ENCODE peak calls at places on chromosomes 13 and 19, in ten cellular contexts. One of them, this sample, is unnamed.

GRCh38 chr13:113766035-113766800 is 7.2 kb downstream of the TMEM255B start:
- DNase-seq in A549: no peak
- DNase-seq in body of pancreas: no peak
- DNase-seq in lower leg skin: no peak
- DNase-seq in testis: no peak
- DNase-seq in breast epithelium: no peak
- DNase-seq in Peyer's patch: no peak
- DNase-seq in GM12891: no peak
- DNase-seq in heart left ventricle: peak
- DNase-seq in IMR-90: no peak
- DNase-seq in this sample: no peak

GRCh38 chr13:44331446-44331845 is 42.2 kb upstream of the SERP2 start:
- DNase-seq in testis: no peak
- DNase-seq in GM12891: no peak
- DNase-seq in body of pancreas: no peak
- DNase-seq in IMR-90: no peak
- DNase-seq in Peyer's patch: no peak
- DNase-seq in A549: no peak
- DNase-seq in breast epithelium: no peak
- DNase-seq in heart left ventricle: no peak
- DNase-seq in lower leg skin: no peak
- DNase-seq in this sample: no peak

GRCh38 chr19:12788682-12789097 is 2.6 kb upstream of the JUNB start:
- DNase-seq in breast epithelium: no peak
- DNase-seq in heart left ventricle: peak
- DNase-seq in Peyer's patch: peak
- DNase-seq in GM12891: no peak
- DNase-seq in testis: peak
- DNase-seq in lower leg skin: peak
- DNase-seq in A549: no peak
- DNase-seq in body of pancreas: peak
- DNase-seq in IMR-90: peak
- DNase-seq in this sample: no peak

GRCh38 chr19:49687566-49688316 is 1.7 kb upstream of the ADM5 start:
- DNase-seq in heart left ventricle: no peak
- DNase-seq in IMR-90: no peak
- DNase-seq in body of pancreas: no peak
- DNase-seq in lower leg skin: no peak
- DNase-seq in Peyer's patch: no peak
- DNase-seq in breast epithelium: no peak
- DNase-seq in GM12891: no peak
- DNase-seq in testis: no peak
- DNase-seq in A549: no peak
- DNase-seq in this sample: no peak

GRCh38 chr13:36339600-36340155 is 6.5 kb downstream of the SPART start:
- DNase-seq in Peyer's patch: no peak
- DNase-seq in A549: no peak
- DNase-seq in testis: no peak
- DNase-seq in GM12891: no peak
- DNase-seq in breast epithelium: no peak
- DNase-seq in heart left ventricle: no peak
- DNase-seq in lower leg skin: no peak
- DNase-seq in body of pancreas: no peak
- DNase-seq in IMR-90: no peak
- DNase-seq in this sample: no peak

GRCh38 chr19:22545751-22546150 is 88.4 kb upstream of the ZNF492 start:
- DNase-seq in heart left ventricle: no peak
- DNase-seq in body of pancreas: peak
- DNase-seq in breast epithelium: peak
- DNase-seq in testis: peak
- DNase-seq in Peyer's patch: no peak
- DNase-seq in IMR-90: no peak
- DNase-seq in A549: peak
- DNase-seq in GM12891: peak
- DNase-seq in lower leg skin: no peak
- DNase-seq in this sample: peak

GRCh38 chr19:38617283-38617763 is 430 bp downstream of the MAP4K1 start:
- DNase-seq in Peyer's patch: peak
- DNase-seq in GM12891: no peak
- DNase-seq in IMR-90: no peak
- DNase-seq in body of pancreas: no peak
- DNase-seq in heart left ventricle: no peak
- DNase-seq in A549: no peak
- DNase-seq in testis: no peak
- DNase-seq in breast epithelium: no peak
- DNase-seq in lower leg skin: no peak
- DNase-seq in this sample: no peak

GRCh38 chr13:112132619-112133018 is 65.7 kb downstream of the SOX1 start:
- DNase-seq in A549: no peak
- DNase-seq in heart left ventricle: no peak
- DNase-seq in breast epithelium: peak
- DNase-seq in Peyer's patch: no peak
- DNase-seq in body of pancreas: no peak
- DNase-seq in lower leg skin: no peak
- DNase-seq in testis: no peak
- DNase-seq in GM12891: no peak
- DNase-seq in IMR-90: no peak
- DNase-seq in this sample: no peak

GRCh38 chr13:96650301-96650886 is 343.9 kb downstream of the OXGR1 start:
- DNase-seq in GM12891: no peak
- DNase-seq in Peyer's patch: no peak
- DNase-seq in testis: no peak
- DNase-seq in body of pancreas: no peak
- DNase-seq in IMR-90: no peak
- DNase-seq in A549: no peak
- DNase-seq in heart left ventricle: no peak
- DNase-seq in breast epithelium: no peak
- DNase-seq in lower leg skin: no peak
- DNase-seq in this sample: peak

GRCh38 chr13:97780486-97780885 is 173.0 kb upstream of the IPO5 start:
- DNase-seq in GM12891: no peak
- DNase-seq in heart left ventricle: no peak
- DNase-seq in Peyer's patch: no peak
- DNase-seq in testis: no peak
- DNase-seq in lower leg skin: no peak
- DNase-seq in breast epithelium: no peak
- DNase-seq in body of pancreas: no peak
- DNase-seq in A549: no peak
- DNase-seq in IMR-90: no peak
- DNase-seq in this sample: no peak

GRCh38 chr13:98313938-98314292 is 136.8 kb upstream of the RNF113B start:
- DNase-seq in GM12891: no peak
- DNase-seq in body of pancreas: peak
- DNase-seq in breast epithelium: no peak
- DNase-seq in Peyer's patch: no peak
- DNase-seq in heart left ventricle: no peak
- DNase-seq in lower leg skin: no peak
- DNase-seq in IMR-90: no peak
- DNase-seq in testis: no peak
- DNase-seq in A549: no peak
- DNase-seq in this sample: no peak

DNA sequence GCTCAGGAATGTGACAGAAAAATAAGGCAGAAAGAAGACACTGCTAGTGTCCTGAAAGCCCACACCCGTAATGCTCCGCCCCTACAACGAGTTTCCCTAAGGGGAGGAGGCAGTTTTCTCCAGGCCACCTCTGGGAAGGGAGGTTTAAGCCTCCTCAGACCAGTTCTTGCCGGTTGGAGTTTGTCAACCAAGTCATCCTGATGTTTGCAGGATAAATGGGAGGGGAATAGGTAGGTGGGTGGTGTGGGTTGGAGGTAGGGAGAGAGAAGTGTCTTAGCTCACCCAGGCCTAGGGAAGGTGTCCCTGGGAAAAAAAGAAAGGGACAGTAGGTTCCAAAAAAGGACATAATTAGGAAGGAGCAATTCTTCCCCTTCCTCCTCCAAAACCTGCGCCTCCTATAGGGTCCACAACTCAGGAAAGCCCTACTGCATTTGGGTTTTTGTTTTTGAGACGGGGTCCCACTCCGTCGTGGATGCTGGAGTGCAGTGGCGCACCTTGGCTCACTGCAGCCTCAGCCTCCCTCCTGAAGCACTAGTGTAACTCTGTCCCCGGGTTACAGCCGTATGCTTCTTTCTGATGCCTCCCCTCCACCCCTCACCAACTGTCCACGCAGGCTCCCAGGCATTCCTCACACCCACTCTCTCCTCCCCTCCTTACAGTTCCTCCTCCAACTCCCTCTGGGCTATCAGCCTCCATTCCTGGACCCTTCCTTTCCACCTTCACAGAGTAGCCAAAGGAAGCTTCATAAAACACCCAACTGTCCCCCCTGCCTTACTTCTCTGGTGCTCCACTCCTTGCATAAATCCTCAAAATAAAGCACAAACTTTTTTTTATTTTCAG is 2.0 kb upstream of the SERTAD3 start:
- DNase-seq in Peyer's patch: no peak
- DNase-seq in lower leg skin: no peak
- DNase-seq in breast epithelium: peak
- DNase-seq in GM12891: no peak
- DNase-seq in IMR-90: no peak
- DNase-seq in testis: no peak
- DNase-seq in heart left ventricle: no peak
- DNase-seq in body of pancreas: no peak
- DNase-seq in A549: no peak
- DNase-seq in this sample: no peak
- TF ChIP-seq POLR2A in Peyer's patch: no peak
- TF ChIP-seq POLR2A in lower leg skin: no peak
- TF ChIP-seq POLR2A in breast epithelium: no peak
- TF ChIP-seq POLR2A in GM12891: no peak
- TF ChIP-seq POLR2A in IMR-90: no peak
- TF ChIP-seq POLR2A in testis: no peak
- TF ChIP-seq POLR2A in heart left ventricle: no peak
- TF ChIP-seq POLR2A in body of pancreas: no peak
- TF ChIP-seq POLR2A in A549: no peak
- TF ChIP-seq POLR2A in this sample: no peak

GRCh38 chr13:30617315-30618185 is at the start of gene USPL1:
- DNase-seq in body of pancreas: peak
- DNase-seq in heart left ventricle: peak
- DNase-seq in A549: peak
- DNase-seq in GM12891: peak
- DNase-seq in breast epithelium: peak
- DNase-seq in lower leg skin: peak
- DNase-seq in Peyer's patch: peak
- DNase-seq in IMR-90: peak
- DNase-seq in testis: peak
- DNase-seq in this sample: peak
- TF ChIP-seq POLR2A in body of pancreas: peak
- TF ChIP-seq POLR2A in heart left ventricle: peak
- TF ChIP-seq POLR2A in A549: peak
- TF ChIP-seq POLR2A in GM12891: peak
- TF ChIP-seq POLR2A in breast epithelium: peak
- TF ChIP-seq POLR2A in lower leg skin: no peak
- TF ChIP-seq POLR2A in Peyer's patch: peak
- TF ChIP-seq POLR2A in IMR-90: peak
- TF ChIP-seq POLR2A in testis: peak
- TF ChIP-seq POLR2A in this sample: peak

GRCh38 chr19:2275588-2276428 is 6.2 kb downstream of the PEAK3 start:
- DNase-seq in heart left ventricle: peak
- DNase-seq in body of pancreas: no peak
- DNase-seq in IMR-90: no peak
- DNase-seq in Peyer's patch: no peak
- DNase-seq in A549: no peak
- DNase-seq in breast epithelium: no peak
- DNase-seq in lower leg skin: no peak
- DNase-seq in testis: peak
- DNase-seq in GM12891: no peak
- DNase-seq in this sample: no peak
- TF ChIP-seq POLR2A in heart left ventricle: no peak
- TF ChIP-seq POLR2A in body of pancreas: no peak
- TF ChIP-seq POLR2A in IMR-90: no peak
- TF ChIP-seq POLR2A in Peyer's patch: no peak
- TF ChIP-seq POLR2A in A549: no peak
- TF ChIP-seq POLR2A in breast epithelium: no peak
- TF ChIP-seq POLR2A in lower leg skin: no peak
- TF ChIP-seq POLR2A in testis: no peak
- TF ChIP-seq POLR2A in GM12891: no peak
- TF ChIP-seq POLR2A in this sample: no peak

GRCh38 chr19:18013621-18014111 is 5.7 kb downstream of the ARRDC2 start:
- DNase-seq in lower leg skin: no peak
- DNase-seq in heart left ventricle: no peak
- DNase-seq in testis: no peak
- DNase-seq in breast epithelium: peak
- DNase-seq in body of pancreas: peak
- DNase-seq in GM12891: no peak
- DNase-seq in Peyer's patch: no peak
- DNase-seq in A549: no peak
- DNase-seq in IMR-90: no peak
- DNase-seq in this sample: no peak

GRCh38 chr19:18020212-18021067 is 12.5 kb downstream of the ARRDC2 start:
- DNase-seq in heart left ventricle: peak
- DNase-seq in breast epithelium: peak
- DNase-seq in A549: no peak
- DNase-seq in GM12891: no peak
- DNase-seq in Peyer's patch: no peak
- DNase-seq in body of pancreas: peak
- DNase-seq in IMR-90: peak
- DNase-seq in lower leg skin: peak
- DNase-seq in testis: peak
- DNase-seq in this sample: no peak

GRCh38 chr19:18014197-18014596 is 6.2 kb downstream of the ARRDC2 start:
- DNase-seq in GM12891: no peak
- DNase-seq in breast epithelium: no peak
- DNase-seq in Peyer's patch: peak
- DNase-seq in body of pancreas: no peak
- DNase-seq in lower leg skin: no peak
- DNase-seq in IMR-90: no peak
- DNase-seq in heart left ventricle: no peak
- DNase-seq in A549: no peak
- DNase-seq in testis: no peak
- DNase-seq in this sample: no peak

GRCh38 chr19:18021121-18021755 is 13.3 kb downstream of the ARRDC2 start:
- DNase-seq in lower leg skin: peak
- DNase-seq in IMR-90: peak
- DNase-seq in Peyer's patch: peak
- DNase-seq in body of pancreas: peak
- DNase-seq in breast epithelium: peak
- DNase-seq in heart left ventricle: peak
- DNase-seq in testis: peak
- DNase-seq in GM12891: no peak
- DNase-seq in A549: no peak
- DNase-seq in this sample: peak

DNA sequence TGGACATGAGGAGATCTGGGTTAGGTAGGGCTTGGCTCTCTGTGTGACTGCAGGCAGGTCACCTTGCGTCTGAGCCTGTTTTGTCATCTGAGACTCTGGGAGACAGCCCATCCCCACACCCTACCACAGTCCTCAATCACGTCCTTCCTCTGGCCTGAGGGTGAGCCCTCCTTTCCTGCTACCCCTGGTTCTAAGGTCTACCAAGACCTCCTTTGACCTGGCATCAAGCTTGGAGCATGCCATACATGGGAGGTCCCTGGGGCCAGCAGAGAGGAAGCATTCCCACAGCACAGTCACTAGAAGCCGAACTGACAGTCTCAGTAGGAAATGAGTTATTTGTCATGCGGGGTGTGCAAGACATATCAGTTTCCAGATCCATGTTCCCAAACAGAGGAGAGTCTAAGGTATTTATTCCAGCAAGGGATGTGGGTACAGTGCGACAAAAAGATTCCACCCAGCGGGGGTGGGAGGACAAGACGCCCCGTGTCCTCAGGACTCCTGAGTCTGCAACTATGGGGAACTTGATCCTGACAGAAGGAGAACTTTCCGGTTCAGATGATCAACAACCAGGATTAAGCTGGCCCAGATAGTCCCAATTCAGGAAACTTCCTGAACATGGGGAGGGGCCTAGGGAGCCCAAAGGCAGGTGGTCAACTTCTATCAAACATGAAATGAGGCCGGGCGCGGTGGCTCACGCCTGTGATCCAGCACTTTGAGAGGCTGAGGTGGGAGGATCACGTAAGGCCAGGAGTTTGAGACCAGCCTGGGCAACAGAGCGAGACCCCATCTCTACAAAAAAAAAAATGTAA is 9.5 kb downstream of the ARRDC2 start:
- DNase-seq in heart left ventricle: no peak
- DNase-seq in Peyer's patch: no peak
- DNase-seq in lower leg skin: no peak
- DNase-seq in GM12891: no peak
- DNase-seq in A549: no peak
- DNase-seq in testis: no peak
- DNase-seq in IMR-90: no peak
- DNase-seq in body of pancreas: no peak
- DNase-seq in breast epithelium: no peak
- DNase-seq in this sample: no peak
- TF ChIP-seq POLR2A in heart left ventricle: peak
- TF ChIP-seq POLR2A in Peyer's patch: no peak
- TF ChIP-seq POLR2A in lower leg skin: no peak
- TF ChIP-seq POLR2A in GM12891: no peak
- TF ChIP-seq POLR2A in A549: no peak
- TF ChIP-seq POLR2A in testis: no peak
- TF ChIP-seq POLR2A in IMR-90: no peak
- TF ChIP-seq POLR2A in body of pancreas: no peak
- TF ChIP-seq POLR2A in breast epithelium: no peak
- TF ChIP-seq POLR2A in this sample: no peak